ENCODE peak calls at places on chromosomes 3 and 15, in ten cellular contexts. Z is lower leg skin; C is fibroblast of the aortic adventitia; B is glutamatergic neuron; N is BE2C; G is fibroblast of lung; H is left ventricle myocardium inferior; M is activated CD8-positive, alpha-beta T cell treated with anti-CD3 and anti-CD28 coated beads for 36 hours; Q is heart right ventricle; L is GM06990. S is an unnamed sample.

GRCh38 chr15:33051528-33051927 is 143.0 kb downstream of the FMN1 start:
- DNase-seq in Z (no peak), C (no peak), B (no peak), N (no peak), G (no peak), H (no peak), M (no peak), Q (no peak), L (no peak), S (no peak)

GRCh38 chr3:141681390-141681780 is 56.7 kb upstream of the RNF7 start:
- DNase-seq in Z (peak), C (no peak), B (no peak), N (no peak), G (peak), H (no peak), M (no peak), Q (no peak), L (no peak), S (no peak)

GRCh38 chr3:158649791-158650190 is 5.5 kb downstream of the GFM1 start:
- DNase-seq in Z (no peak), C (no peak), B (no peak), N (no peak), G (no peak), H (no peak), M (no peak), Q (no peak), L (no peak), S (no peak)

GRCh38 chr3:54962200-54962599 is 34.3 kb upstream of the LRTM1 start:
- DNase-seq in Z (no peak), C (no peak), B (no peak), N (no peak), G (peak), H (no peak), M (no peak), Q (no peak), L (no peak), S (no peak)

GRCh38 chr3:70476174-70476573 is 163.7 kb upstream of the MDFIC2 start:
- DNase-seq in Z (no peak), C (no peak), B (no peak), N (no peak), G (no peak), H (no peak), M (no peak), Q (no peak), L (no peak), S (no peak)

GRCh38 chr3:124579641-124580040 is 150.6 kb upstream of the UMPS start:
- DNase-seq in Z (no peak), C (no peak), B (no peak), N (no peak), G (no peak), H (no peak), M (no peak), Q (no peak), L (no peak), S (no peak)

GRCh38 chr15:69591905-69592508 is 139.4 kb downstream of the RPLP1 start:
- DNase-seq in Z (no peak), C (no peak), B (no peak), N (no peak), G (no peak), H (no peak), M (no peak), Q (no peak), L (no peak), S (no peak)

GRCh38 chr15:90957791-90958190 is 3.1 kb downstream of the RCCD1 start:
- DNase-seq in Z (no peak), C (no peak), B (no peak), N (no peak), G (no peak), H (no peak), M (no peak), Q (no peak), L (no peak), S (no peak)

GRCh38 chr3:190883141-190883540 is 20.6 kb upstream of the GMNC start:
- DNase-seq in Z (no peak), C (no peak), B (no peak), N (no peak), G (no peak), H (no peak), M (no peak), Q (no peak), L (no peak), S (no peak)

DNA sequence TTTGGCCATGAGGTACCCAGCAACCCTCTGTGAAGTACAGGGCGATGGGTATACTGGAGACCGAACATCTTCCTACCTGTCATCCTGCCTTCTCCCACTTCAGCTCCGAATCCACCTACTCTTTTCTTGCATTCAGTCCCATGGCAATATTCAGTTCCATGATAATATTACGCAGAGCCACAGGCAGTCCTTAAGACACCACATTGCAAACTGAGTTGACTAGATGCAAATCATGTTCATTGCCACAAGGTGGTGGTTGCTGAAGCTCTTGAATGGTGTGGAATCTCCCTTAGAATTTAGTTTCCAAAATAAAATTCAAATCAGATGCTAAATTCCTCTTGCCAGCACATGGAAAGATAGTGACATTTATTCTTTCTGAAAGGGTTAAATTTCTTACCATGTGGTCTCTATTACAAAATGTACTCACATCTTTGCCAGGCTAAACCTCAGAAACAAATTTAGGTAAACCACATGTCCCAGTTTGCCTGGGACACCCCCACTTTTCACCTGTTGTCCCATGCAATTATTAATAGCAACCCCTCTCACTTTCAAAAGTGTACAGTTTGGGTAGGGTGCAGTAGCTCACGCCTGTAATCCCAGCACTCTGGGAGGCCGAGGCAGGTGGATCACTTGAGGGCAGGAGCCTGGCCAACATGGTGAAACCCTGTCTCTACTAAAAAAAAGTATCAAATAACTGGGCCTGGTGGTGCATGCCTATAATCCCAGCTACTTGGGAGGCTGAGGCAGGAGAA is 1.7 kb upstream of the NME9 start:
- DNase-seq in Z (no peak), C (peak), B (no peak), N (no peak), G (no peak), H (no peak), M (no peak), Q (no peak), L (no peak), S (no peak)
- TF ChIP-seq CTCF in Z (no peak), C (peak), B (no peak), N (no peak), G (peak), H (peak), M (peak), Q (peak), L (no peak), S (peak)

GRCh38 chr3:32146669-32147315 is 40.4 kb downstream of the GPD1L start:
- DNase-seq in Z (no peak), C (no peak), B (no peak), N (no peak), G (no peak), H (no peak), M (no peak), Q (no peak), L (no peak), S (no peak)

GRCh38 chr3:32148356-32148755 is 41.9 kb downstream of the GPD1L start:
- DNase-seq in Z (no peak), C (no peak), B (no peak), N (no peak), G (peak), H (no peak), M (no peak), Q (no peak), L (no peak), S (no peak)

GRCh38 chr3:32147509-32147908 is 41.1 kb downstream of the GPD1L start:
- DNase-seq in Z (no peak), C (no peak), B (no peak), N (no peak), G (peak), H (no peak), M (no peak), Q (no peak), L (no peak), S (no peak)

GRCh38 chr3:32143849-32144757 is 37.7 kb downstream of the GPD1L start:
- DNase-seq in Z (no peak), C (peak), B (peak), N (peak), G (peak), H (no peak), M (peak), Q (no peak), L (peak), S (peak)

DNA sequence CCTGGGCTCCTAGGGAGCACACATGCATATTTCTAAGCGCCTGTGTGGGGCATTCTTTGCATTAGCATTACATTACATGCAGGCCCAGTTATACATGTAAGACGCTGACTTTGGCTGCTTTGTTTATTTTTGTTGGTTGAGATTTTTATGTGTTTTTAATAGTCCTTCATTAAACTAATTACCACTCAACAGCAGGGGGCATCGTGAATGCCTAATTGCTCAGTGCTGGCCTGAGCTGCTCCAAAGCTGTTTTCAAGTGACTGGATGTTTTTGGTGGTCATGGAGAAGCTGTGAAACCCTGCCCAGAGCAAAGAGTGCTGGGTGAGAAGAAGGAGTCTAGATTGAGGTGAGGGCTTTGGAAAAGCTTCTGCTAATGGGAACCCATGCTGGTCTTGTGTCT is 41.5 kb downstream of the GPD1L start:
- DNase-seq in Z (no peak), C (no peak), B (no peak), N (no peak), G (no peak), H (no peak), M (no peak), Q (no peak), L (no peak), S (no peak)
- TF ChIP-seq CTCF in Z (no peak), C (no peak), B (no peak), N (no peak), G (no peak), H (no peak), M (no peak), Q (no peak), L (no peak), S (no peak)

GRCh38 chr15:82807920-82808633 is 1.4 kb upstream of the WHAMM start:
- DNase-seq in Z (no peak), C (no peak), B (no peak), N (no peak), G (no peak), H (no peak), M (no peak), Q (no peak), L (peak), S (no peak)

GRCh38 chr15:82810863-82811421 is 1.5 kb downstream of the WHAMM start:
- DNase-seq in Z (no peak), C (no peak), B (no peak), N (no peak), G (no peak), H (no peak), M (peak), Q (no peak), L (no peak), S (no peak)

GRCh38 chr15:82808634-82809041 is 790 bp upstream of the WHAMM start:
- DNase-seq in Z (no peak), C (no peak), B (no peak), N (no peak), G (no peak), H (no peak), M (no peak), Q (no peak), L (peak), S (no peak)

GRCh38 chr15:82809308-82810060 is at the start of gene WHAMM:
- DNase-seq in Z (peak), C (peak), B (peak), N (peak), G (peak), H (peak), M (peak), Q (peak), L (peak), S (peak)

DNA sequence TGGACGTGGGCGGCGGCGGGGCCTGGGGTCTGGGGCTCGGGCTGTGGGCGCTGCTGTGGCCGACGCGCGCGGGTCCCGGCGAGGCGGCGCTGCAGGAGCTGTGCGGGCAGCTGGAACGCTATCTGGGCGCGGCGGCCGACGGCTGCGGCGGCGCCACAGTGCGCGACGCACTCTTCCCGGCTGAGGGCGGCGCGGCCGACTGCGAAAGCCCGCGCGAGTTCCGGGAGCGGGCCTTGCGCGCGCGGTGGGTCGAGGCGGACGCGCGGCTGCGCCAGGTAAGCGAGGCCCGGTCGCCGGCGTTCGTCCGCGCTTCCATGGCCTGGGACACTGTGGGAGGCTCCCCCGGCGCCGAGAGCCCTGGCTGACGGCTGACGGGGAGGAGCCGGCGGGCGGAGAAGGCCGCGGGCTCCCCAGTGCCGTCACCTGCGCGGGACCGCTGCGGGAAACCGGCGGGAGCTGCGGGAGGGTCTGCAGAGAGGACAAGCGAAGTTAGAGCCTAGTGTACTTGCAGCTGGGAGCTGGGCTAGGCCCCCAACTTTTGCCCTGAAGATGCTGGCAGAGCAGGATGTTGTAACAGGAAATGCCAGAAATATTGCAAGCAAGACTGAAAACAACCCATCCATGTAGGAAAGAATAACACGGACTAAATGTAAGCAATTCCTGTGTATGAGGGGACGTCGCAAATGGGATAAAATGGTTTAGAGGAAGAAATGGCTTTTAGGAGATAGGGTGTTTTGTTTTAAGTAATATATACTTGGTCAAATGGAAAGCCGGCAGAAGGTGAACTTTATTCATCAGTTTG is 834 bp downstream of the WHAMM start:
- DNase-seq in Z (peak), C (peak), B (peak), N (peak), G (peak), H (peak), M (peak), Q (peak), L (peak), S (no peak)
- TF ChIP-seq CTCF in Z (no peak), C (no peak), B (no peak), N (no peak), G (no peak), H (no peak), M (no peak), Q (no peak), L (no peak), S (no peak)

GRCh38 chr15:89498574-89498906 is 2.2 kb upstream of the RHCG start:
- DNase-seq in Z (peak), C (no peak), B (no peak), N (no peak), G (no peak), H (no peak), M (no peak), Q (no peak), L (no peak), S (no peak)

GRCh38 chr15:89494941-89495637 is 1.3 kb downstream of the RHCG start:
- DNase-seq in Z (peak), C (peak), B (peak), N (peak), G (no peak), H (no peak), M (peak), Q (no peak), L (no peak), S (no peak)

GRCh38 chr15:89494006-89494405 is 2.4 kb downstream of the RHCG start:
- DNase-seq in Z (peak), C (no peak), B (no peak), N (no peak), G (no peak), H (no peak), M (no peak), Q (no peak), L (no peak), S (no peak)

GRCh38 chr15:89495638-89496145 is 691 bp downstream of the RHCG start:
- DNase-seq in Z (peak), C (no peak), B (no peak), N (no peak), G (no peak), H (no peak), M (no peak), Q (no peak), L (no peak), S (no peak)

DNA sequence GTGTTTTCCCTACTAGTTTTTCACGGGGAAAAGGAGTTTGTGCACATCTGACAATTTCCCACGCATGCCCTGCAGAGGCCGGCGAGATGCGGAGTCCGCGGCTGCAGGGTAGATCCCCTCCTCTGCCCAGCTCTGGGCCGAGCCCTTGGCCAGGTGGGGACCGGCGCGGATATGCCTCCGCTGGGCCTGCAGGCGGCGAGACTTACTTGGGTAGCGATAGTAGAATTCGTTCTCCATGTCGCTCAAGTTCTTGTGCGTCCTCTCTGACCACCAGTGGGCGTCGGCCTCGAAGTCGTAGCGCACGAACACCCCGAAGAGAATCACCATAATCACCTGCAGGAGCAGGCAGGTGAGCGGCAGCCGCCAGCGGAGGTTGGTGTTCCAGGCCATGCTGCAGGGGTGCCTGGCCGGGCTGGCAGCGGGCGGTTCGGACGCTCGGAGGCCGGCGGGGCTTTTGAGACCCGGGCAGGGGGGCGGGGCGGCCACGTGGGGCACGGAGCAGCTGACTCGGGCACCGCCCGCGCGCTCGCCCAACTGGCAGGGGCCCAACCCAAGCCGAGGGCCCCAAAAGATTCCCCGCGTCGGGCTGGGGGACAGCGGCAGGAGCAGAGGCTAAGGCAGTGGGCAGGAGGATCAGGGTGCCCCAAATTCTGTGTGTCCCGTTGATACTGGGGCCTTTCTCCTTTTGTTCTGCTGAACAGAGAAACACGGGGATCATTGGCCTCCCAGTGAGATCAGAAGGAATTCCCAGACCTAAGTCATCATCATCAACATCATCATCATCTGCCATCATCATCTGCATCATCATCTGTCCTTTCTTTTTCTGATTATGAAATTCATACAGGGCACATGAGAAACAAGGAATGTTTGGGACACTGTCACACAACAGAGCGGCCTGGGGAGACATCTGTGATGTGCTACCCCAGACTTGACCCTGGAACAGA is at the start of gene RHCG:
- DNase-seq in Z (peak), C (peak), B (peak), N (peak), G (peak), H (no peak), M (peak), Q (no peak), L (no peak), S (no peak)
- TF ChIP-seq CTCF in Z (no peak), C (peak), B (peak), N (peak), G (peak), H (peak), M (peak), Q (no peak), L (peak), S (no peak)

GRCh38 chr15:41858756-41859155 is 20.1 kb downstream of the PLA2G4B start:
- DNase-seq in Z (no peak), C (no peak), B (no peak), N (no peak), G (no peak), H (no peak), M (no peak), Q (no peak), L (no peak), S (no peak)

GRCh38 chr15:41857316-41857715 is 18.7 kb downstream of the PLA2G4B start:
- DNase-seq in Z (no peak), C (no peak), B (no peak), N (no peak), G (no peak), H (no peak), M (no peak), Q (no peak), L (no peak), S (no peak)

GRCh38 chr15:41862515-41863116 is 24.0 kb downstream of the PLA2G4B start:
- DNase-seq in Z (no peak), C (no peak), B (no peak), N (no peak), G (no peak), H (no peak), M (no peak), Q (no peak), L (no peak), S (no peak)

GRCh38 chr15:41861736-41862356 is 23.2 kb downstream of the PLA2G4B start:
- DNase-seq in Z (no peak), C (no peak), B (no peak), N (no peak), G (no peak), H (no peak), M (no peak), Q (no peak), L (no peak), S (no peak)

DNA sequence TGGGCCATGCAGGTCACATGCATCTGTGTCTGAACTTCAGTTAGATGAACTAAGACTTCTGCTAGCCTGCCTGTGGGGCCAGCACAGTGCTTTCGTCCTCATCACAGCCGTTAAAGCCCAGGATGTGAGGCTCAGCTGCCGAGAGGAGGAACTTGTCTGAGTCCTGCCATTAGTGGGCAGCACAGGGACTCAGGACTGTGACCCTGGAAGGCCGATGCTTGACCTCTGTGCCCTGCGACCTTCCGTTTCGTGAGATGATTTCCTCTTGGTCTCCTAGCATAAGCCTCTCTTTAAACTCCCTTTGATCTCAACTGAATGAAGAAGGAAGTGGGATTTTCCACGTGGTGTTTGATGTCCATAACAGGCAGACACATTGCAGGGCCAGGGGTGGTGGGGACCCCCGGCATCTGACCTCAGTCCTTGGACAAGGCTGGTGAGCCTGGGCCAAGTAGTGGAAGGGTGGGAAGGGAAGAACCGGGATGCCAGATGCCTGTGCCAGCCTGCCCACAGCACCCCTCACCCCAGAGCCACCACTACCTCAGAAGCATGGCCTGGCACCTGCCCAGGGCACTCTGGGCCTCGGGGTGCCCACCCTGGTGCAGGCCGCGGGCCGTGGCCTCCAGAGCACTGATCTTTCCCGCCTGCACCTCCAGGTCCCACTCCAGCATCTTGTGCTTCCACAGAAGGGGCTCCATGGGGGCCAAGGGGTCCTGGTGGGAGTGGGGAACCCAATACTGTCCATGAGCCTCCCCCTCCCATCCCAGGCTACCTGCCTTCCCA is 21.6 kb downstream of the PLA2G4B start:
- DNase-seq in Z (no peak), C (no peak), B (no peak), N (no peak), G (no peak), H (no peak), M (no peak), Q (no peak), L (no peak), S (no peak)
- TF ChIP-seq CTCF in Z (no peak), C (no peak), B (no peak), N (no peak), G (no peak), H (peak), M (no peak), Q (peak), L (peak), S (no peak)

S was measured in astrocyte of the cerebellum.